ENCODE peak calls at places on chromosomes 2 and 18, in four cellular contexts. R, C, U and G are unnamed samples.

GRCh38 chr2:110991951-110992350 is 128.8 kb upstream of the BCL2L11 start:
- DNase-seq in R (no peak), U (no peak), C (no peak), G (no peak)

GRCh38 chr2:160293401-160293911 is 93.4 kb upstream of the ITGB6 start:
- DNase-seq in R (no peak), U (peak), C (peak), G (peak)

GRCh38 chr18:54075681-54076080 is 148.8 kb downstream of the MBD2 start:
- DNase-seq in C (no peak), U (no peak), R (no peak), G (peak)

GRCh38 chr2:81675651-81676050 is 1371.1 kb upstream of the LRRTM1 start:
- DNase-seq in U (no peak), R (no peak), C (no peak), G (no peak)

GRCh38 chr2:101803128-101803527 is 105.6 kb downstream of the MAP4K4 start:
- DNase-seq in U (no peak), C (peak), R (no peak), G (no peak)

GRCh38 chr2:241853651-241854341 is 4.9 kb downstream of the PDCD1 start:
- DNase-seq in R (no peak), C (peak), U (no peak), G (no peak)

GRCh38 chr2:201263774-201264173 is 3.4 kb downstream of the CASP8 start:
- DNase-seq in R (no peak), U (no peak), C (no peak), G (no peak)

GRCh38 chr2:42100696-42101585 is 53.1 kb downstream of the PKDCC start:
- DNase-seq in U (peak), C (peak), R (peak), G (peak)

GRCh38 chr2:45886229-45886663 is 234.8 kb downstream of the PRKCE start:
- DNase-seq in C (no peak), U (no peak), R (no peak), G (no peak)

GRCh38 chr2:112686348-112687217 is 34.2 kb upstream of the NT5DC4 start:
- DNase-seq in R (no peak), C (no peak), U (no peak), G (no peak)

GRCh38 chr2:105404736-105405135 is 5.9 kb upstream of the FHL2 start:
- DNase-seq in U (no peak), R (no peak), C (no peak), G (no peak)

GRCh38 chr18:56085561-56085960 is 497.6 kb upstream of the TCF4 start:
- DNase-seq in U (no peak), R (no peak), C (peak), G (no peak)

GRCh38 chr2:23249348-23249747 is 135.6 kb upstream of the KLHL29 start:
- DNase-seq in C (no peak), U (no peak), R (no peak), G (no peak)

GRCh38 chr18:78751664-78752063 is 228.0 kb upstream of the SALL3 start:
- DNase-seq in U (no peak), C (no peak), R (peak), G (no peak)

DNA sequence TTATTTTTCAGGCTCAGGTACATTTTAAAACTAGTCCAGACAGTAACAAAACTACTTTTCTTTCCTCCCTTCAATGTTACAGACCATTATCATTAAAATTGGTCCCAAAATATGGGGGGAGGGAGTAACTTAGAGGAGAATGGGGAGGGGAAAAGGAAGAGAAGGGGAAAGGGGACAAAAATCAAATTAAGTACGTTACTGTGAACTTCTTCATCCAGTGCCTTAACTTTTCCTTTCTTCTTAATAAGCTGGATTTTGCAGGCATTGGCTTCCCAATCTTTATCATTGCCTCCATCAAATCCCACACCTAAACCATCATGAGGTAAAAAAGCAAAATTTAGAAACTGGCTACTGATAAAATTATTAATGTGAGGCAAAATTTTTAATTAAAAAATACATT is 17.2 kb downstream of the GFPT1 start:
- DNase-seq in U (no peak), R (no peak), C (no peak), G (no peak)
- H2BK5ac ChIP-seq in U (no peak), R (no peak), C (peak), G (no peak)

DNA sequence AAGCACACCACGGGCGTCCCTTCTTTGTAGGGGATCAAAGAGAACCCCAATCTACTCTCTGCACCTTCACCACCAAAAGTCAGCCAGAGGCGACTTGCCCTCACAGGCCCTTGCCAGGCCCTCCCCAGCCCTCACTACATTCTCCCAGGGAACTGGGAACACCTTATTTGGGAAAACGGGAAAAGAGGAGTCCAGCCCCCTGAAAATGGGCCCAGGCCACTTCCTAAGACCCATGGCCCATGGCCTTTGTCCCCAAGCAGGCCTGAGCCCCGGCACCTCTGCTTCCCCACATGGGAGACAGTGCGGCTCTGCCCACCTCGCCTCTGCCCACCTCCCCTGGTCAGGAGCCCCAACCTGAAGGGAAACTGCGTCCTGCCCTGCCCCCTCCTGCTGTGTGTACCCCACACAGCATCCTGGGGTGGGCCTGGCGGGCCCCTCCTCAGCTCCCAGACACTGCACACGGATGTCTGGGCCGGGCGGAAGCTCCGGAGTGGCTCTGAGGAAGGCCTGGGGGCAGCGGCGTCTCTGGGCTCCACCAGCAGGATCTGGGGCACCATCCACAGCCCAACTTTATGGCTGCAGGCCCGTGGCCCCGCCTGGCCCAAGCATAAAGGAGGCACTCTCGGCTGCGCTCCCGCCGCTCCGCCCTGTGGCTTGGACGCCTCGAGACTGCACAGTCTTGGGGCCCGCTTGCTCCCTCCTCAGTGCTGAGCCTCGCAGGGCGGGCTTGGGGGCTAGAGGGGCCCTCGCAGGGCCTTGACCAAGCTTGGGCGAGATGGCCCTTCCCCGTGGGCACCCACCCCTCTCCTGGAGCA is 70.3 kb upstream of the GPC1 start:
- DNase-seq in R (no peak), U (no peak), C (no peak), G (no peak)
- H2BK5ac ChIP-seq in R (no peak), U (no peak), C (no peak), G (no peak)

DNA sequence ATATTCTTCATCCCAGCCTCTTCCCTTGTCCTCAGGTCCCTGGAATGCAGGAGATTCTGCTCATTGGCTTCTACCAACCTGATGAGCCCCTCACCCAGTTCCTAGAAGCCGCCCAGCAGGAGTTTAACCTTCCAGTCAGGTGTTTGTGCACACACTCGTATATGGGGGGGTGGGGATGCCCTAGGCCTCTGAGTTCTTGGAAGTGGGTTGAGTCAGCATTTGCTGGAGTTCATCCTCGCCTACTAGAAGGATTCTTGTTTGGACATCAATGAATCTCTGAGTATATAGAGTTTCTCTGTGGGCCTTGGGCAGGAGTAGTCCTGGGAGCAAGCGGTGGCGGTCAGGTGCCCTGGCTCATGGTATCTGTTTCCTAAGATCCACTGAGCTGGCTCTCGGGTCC is 2.8 kb downstream of the GMPPA start:
- DNase-seq in C (peak), R (no peak), U (no peak), G (no peak)
- H2BK5ac ChIP-seq in C (no peak), R (no peak), U (no peak), G (no peak)

DNA sequence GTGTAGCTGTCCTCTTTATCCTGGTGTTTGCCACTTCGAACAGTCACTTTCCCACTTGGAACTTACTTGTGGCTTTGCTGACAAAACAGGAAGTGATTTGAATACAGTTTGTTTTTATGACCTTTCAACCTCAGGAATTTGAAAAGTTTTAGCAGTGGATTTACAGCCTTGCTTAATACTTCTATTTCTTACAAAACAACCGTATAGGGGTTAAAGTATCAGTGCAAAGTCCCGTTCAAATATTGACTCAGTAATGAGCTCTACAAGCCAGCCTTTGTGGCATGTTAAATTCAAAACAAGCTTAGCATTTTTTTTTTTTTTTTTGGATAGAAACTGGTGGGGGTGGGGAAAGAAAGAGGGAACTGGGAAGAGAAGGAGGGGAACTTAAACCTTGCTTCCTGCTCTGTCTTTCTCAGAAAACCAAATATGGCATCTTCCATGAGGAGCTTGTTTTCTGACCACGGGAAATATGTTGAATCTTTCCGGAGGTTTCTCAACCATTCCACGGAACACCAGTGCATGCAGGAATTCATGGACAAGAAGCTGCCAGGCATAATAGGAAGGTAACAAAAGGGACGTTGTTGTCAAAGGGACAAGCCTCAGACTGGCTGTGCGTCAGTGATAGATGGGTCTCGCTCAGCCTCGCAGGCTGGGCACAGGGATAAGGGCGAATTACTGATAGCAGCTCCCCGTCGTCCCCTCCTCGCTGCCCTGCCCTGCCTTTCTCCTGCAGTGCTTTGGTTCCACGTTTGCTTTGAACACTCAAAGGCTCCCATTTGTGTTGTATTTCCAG is at the start of gene HNMT:
- DNase-seq in C (peak), R (peak), U (peak), G (peak)
- H2BK5ac ChIP-seq in C (peak), R (no peak), U (peak), G (peak)

GRCh38 chr18:74596959-74597661 is 560 bp upstream of the ZNF407 start:
- DNase-seq in C (peak), U (peak), R (no peak), G (peak)
- H2BK5ac ChIP-seq in C (peak), U (peak), R (peak), G (peak)

GRCh38 chr2:119541476-119541875 is 2.8 kb upstream of the CFAP221 start:
- DNase-seq in R (no peak), U (peak), C (no peak), G (no peak)

GRCh38 chr2:119545076-119545475 is 827 bp downstream of the CFAP221 start:
- DNase-seq in R (no peak), C (no peak), U (no peak), G (no peak)

GRCh38 chr2:119546446-119546765 is 2.2 kb downstream of the CFAP221 start:
- DNase-seq in R (no peak), U (peak), C (no peak), G (no peak)

GRCh38 chr2:119545754-119546445 is 1.7 kb downstream of the CFAP221 start:
- DNase-seq in C (no peak), U (no peak), R (no peak), G (no peak)

DNA sequence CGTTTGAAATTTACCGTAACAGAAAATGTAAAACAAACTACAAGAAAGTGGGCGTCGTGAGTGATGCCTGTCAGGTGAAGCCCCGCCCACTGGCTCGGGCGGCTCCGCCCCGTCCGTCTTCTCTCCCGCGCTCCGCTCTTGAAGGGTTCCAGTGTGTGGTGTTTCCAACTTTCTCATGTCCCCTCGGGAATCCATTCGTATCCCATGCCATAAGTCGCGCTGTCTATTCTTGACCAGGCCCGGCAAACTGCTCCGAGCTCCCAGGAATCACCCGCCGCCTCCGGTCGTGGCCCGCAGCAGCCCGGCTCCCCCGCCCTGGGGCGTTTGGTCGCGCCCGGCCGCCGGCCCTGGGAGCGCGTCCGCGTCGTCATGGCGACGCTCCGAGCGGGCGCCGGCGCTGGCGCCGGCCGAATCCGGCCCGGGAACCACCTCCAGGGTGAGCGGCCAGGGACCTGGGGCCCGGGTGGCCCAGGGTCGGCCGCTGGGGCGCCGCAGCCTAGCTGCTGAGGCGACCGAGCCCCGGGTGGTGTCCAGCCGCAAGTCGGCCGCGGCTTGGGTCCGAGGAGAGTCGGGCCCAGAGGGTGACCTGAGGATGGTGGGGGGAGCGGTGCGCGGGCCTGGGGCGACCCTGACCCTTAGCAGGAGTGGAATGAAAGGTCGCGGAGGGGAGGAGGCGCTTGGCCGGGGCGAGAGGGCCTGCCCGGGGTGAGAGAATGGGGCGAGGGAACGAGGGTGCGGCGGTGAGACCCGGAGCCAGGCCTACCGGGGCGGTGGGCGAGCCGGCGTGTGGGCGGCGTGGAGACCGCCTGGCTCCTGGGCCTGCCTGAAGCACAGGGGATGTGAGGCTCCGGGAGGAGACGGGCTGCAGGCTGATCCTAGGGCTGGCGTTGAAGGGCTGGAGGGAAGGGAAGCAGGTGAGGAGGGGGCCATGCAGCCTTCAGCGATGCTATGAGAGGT is at the start of gene CFAP221:
- DNase-seq in C (peak), U (peak), R (peak), G (peak)
- H2BK5ac ChIP-seq in C (no peak), U (peak), R (no peak), G (peak)

GRCh38 chr2:221312634-221313033 is 259.5 kb downstream of the EPHA4 start:
- DNase-seq in C (no peak), U (no peak), R (no peak), G (no peak)
- H2BK5ac ChIP-seq in C (no peak), U (no peak), R (no peak), G (no peak)

GRCh38 chr2:240134956-240135520 is 1.1 kb downstream of the COPS9 start:
- DNase-seq in R (peak), U (no peak), C (no peak), G (no peak)

GRCh38 chr2:240135706-240136012 is 446 bp downstream of the COPS9 start:
- DNase-seq in R (no peak), U (no peak), C (no peak), G (no peak)

GRCh38 chr2:240136671-240137292 is 677 bp upstream of the COPS9 start:
- DNase-seq in U (no peak), R (peak), C (no peak), G (no peak)

GRCh38 chr2:240137596-240138274 is 1.6 kb upstream of the COPS9 start:
- DNase-seq in C (no peak), R (peak), U (no peak), G (no peak)

GRCh38 chr2:240136013-240136670 is at the start of gene COPS9:
- DNase-seq in R (peak), U (peak), C (peak), G (peak)
- H2BK5ac ChIP-seq in R (no peak), U (no peak), C (no peak), G (no peak)